ENCODE peak calls at places on chromosome 6, in five cellular contexts. K, H, Q, F and T are unnamed samples.

GRCh38 chr6:52877168-52877567 is 32.3 kb downstream of the GSTA3 start:
- DNase-seq in Q (no peak), F (no peak), H (no peak), K (no peak), T (no peak)

GRCh38 chr6:106579281-106579680 is 50.0 kb downstream of the RTN4IP1 start:
- DNase-seq in K (no peak), F (no peak), Q (no peak), H (no peak), T (no peak)

GRCh38 chr6:87945966-87946365 is 101.7 kb upstream of the SPACA1 start:
- DNase-seq in F (no peak), H (no peak), K (no peak), Q (no peak), T (no peak)

GRCh38 chr6:73262701-73263569 is at the start of gene KHDC1:
- DNase-seq in H (peak), F (no peak), K (peak), Q (no peak), T (peak)

GRCh38 chr6:116376149-116376548 is 5.4 kb downstream of the DSE start:
- DNase-seq in H (no peak), Q (no peak), F (no peak), K (no peak), T (no peak)

GRCh38 chr6:9699890-9700289 is 715.0 kb downstream of the TFAP2A start:
- DNase-seq in K (no peak), H (no peak), Q (no peak), F (no peak), T (no peak)

GRCh38 chr6:45923831-45924391 is 91.7 kb downstream of the CLIC5 start:
- DNase-seq in Q (no peak), F (no peak), K (no peak), H (no peak), T (no peak)

GRCh38 chr6:79946773-79947190 is 571 bp downstream of the ELOVL4 start:
- DNase-seq in F (no peak), H (peak), Q (no peak), K (no peak), T (no peak)

GRCh38 chr6:3873051-3873450 is 23.9 kb downstream of the FAM50B start:
- DNase-seq in K (no peak), H (no peak), F (no peak), Q (no peak), T (no peak)

GRCh38 chr6:3252861-3253596 is 5.7 kb upstream of the PSMG4 start:
- DNase-seq in K (no peak), F (no peak), Q (no peak), H (no peak), T (no peak)

GRCh38 chr6:14910692-14911547 is 334.9 kb upstream of the JARID2 start:
- DNase-seq in H (no peak), F (peak), K (no peak), Q (no peak), T (no peak)

GRCh38 chr6:136696783-136697364 is 95.4 kb downstream of the MAP3K5 start:
- DNase-seq in H (no peak), Q (no peak), K (no peak), F (no peak), T (no peak)

GRCh38 chr6:142856607-142856856 is 88.4 kb downstream of the HIVEP2 start:
- DNase-seq in F (no peak), Q (no peak), H (no peak), K (no peak), T (no peak)

GRCh38 chr6:127464881-127465459 is 5.8 kb upstream of the KIAA0408 start:
- DNase-seq in Q (peak), F (no peak), H (peak), K (peak), T (peak)

GRCh38 chr6:118269659-118270058 is 278.4 kb upstream of the PLN start:
- DNase-seq in H (no peak), Q (no peak), F (no peak), K (no peak), T (no peak)

GRCh38 chr6:110652520-110652919 is 162.7 kb downstream of the CDK19 start:
- DNase-seq in H (no peak), Q (no peak), K (no peak), F (no peak), T (no peak)

GRCh38 chr6:88547768-88548167 is 381.6 kb upstream of the CNR1 start:
- DNase-seq in K (no peak), H (no peak), Q (no peak), F (no peak), T (no peak)

GRCh38 chr6:37029249-37029959 is 23.9 kb downstream of the FGD2 start:
- DNase-seq in H (peak), F (no peak), K (peak), Q (peak), T (peak)

GRCh38 chr6:21664263-21665081 is 70.9 kb downstream of the SOX4 start:
- DNase-seq in H (peak), F (no peak), Q (no peak), K (no peak), T (peak)

GRCh38 chr6:166630421-166630820 is 3.4 kb upstream of the RPS6KA2 start:
- DNase-seq in F (no peak), K (no peak), H (no peak), Q (no peak), T (no peak)

GRCh38 chr6:166629628-166630027 is 2.6 kb upstream of the RPS6KA2 start:
- DNase-seq in H (no peak), K (peak), Q (no peak), F (no peak), T (no peak)

GRCh38 chr6:166626177-166627038 is 643 bp downstream of the RPS6KA2 start:
- DNase-seq in Q (no peak), F (no peak), H (no peak), K (no peak), T (peak)

GRCh38 chr6:166627039-166627874 is at the start of gene RPS6KA2:
- DNase-seq in K (peak), H (peak), Q (peak), F (peak), T (peak)

DNA sequence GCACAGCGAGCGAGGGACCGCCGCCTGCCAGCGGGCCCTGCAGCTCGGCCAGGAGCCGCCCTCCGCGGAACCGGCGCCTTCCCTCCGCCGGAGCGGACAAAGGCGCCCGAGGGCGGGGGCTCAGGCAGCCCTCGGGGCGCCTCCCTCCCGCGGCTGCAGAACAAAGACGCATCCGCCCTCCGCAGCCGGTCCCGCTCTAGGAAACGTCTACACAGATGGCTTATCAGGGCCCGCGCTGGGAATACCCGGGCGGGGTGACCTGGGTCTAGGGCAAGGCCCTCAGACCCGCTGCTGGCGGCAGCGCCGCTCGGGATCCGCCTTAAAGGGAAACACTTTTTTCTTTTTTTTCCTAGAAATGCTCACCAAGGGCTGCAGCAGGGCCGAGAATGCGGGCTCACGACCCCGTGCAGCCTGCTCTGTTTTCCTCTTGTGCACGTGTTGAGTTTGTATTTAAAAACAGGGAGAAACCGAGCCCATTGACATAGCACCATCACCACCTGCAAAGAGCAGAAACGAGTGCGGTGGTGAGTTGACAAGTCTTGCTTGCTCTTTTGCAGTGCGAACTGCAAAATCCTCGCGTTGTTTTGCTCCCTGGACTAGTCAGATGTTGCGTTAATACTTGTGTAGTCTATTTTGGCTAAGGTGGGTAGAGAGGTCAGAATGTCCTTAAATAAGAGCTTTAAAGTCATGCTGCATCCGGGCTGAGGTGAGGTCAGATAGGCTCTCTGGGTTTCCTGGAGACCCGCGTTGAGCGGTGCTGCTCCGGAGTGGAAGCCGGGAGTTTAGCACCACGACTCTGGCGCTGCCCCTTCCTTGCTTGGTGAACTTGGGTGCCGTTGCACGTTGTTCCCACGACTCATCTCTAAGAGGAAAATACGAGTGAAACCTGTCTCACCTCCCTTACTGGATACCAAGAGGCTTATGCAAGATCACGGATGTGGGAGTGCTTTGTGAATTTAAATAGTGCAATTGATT is 1.1 kb upstream of the RPS6KA2 start:
- DNase-seq in H (peak), K (peak), F (no peak), Q (peak), T (peak)
- TF ChIP-seq SP1 in H (no peak), K (no peak), F (no peak), Q (no peak), T (no peak)

GRCh38 chr6:168196385-168196860 is 117.4 kb upstream of the FRMD1 start:
- DNase-seq in F (no peak), K (no peak), Q (peak), H (no peak), T (no peak)
- TF ChIP-seq USF2 in F (no peak), K (no peak), Q (no peak), H (no peak), T (no peak)

GRCh38 chr6:155328074-155328538 is 13.8 kb upstream of the TFB1M start:
- DNase-seq in F (no peak), H (no peak), Q (no peak), K (no peak), T (no peak)

GRCh38 chr6:155329460-155330132 is 15.3 kb upstream of the TFB1M start:
- DNase-seq in F (no peak), K (no peak), Q (no peak), H (no peak), T (no peak)

GRCh38 chr6:155327326-155328073 is 13.2 kb upstream of the TFB1M start:
- DNase-seq in H (peak), F (no peak), Q (peak), K (peak), T (peak)

GRCh38 chr6:155330133-155330734 is 15.9 kb upstream of the TFB1M start:
- DNase-seq in F (no peak), H (no peak), K (no peak), Q (no peak), T (no peak)

GRCh38 chr6:155328539-155329459 is 14.5 kb upstream of the TFB1M start:
- DNase-seq in H (no peak), F (no peak), K (no peak), Q (peak), T (no peak)
- TF ChIP-seq SP1 in H (no peak), F (no peak), K (no peak), Q (peak), T (no peak)

GRCh38 chr6:150684161-150684560 is 84.5 kb downstream of the PLEKHG1 start:
- DNase-seq in Q (no peak), H (no peak), K (no peak), F (no peak), T (no peak)

GRCh38 chr6:150676339-150676738 is 76.7 kb downstream of the PLEKHG1 start:
- DNase-seq in H (no peak), Q (no peak), F (no peak), K (no peak), T (no peak)

GRCh38 chr6:150681992-150682391 is 82.3 kb downstream of the PLEKHG1 start:
- DNase-seq in F (no peak), K (no peak), Q (no peak), H (no peak), T (no peak)

GRCh38 chr6:150683320-150683719 is 83.6 kb downstream of the PLEKHG1 start:
- DNase-seq in F (no peak), Q (no peak), K (no peak), H (no peak), T (no peak)

GRCh38 chr6:150680510-150680909 is 80.8 kb downstream of the PLEKHG1 start:
- DNase-seq in K (no peak), Q (no peak), H (no peak), F (no peak), T (no peak)
- TF ChIP-seq USF2 in K (no peak), Q (no peak), H (no peak), F (no peak), T (no peak)

GRCh38 chr6:157769776-157770430 is 53.1 kb upstream of the SNX9 start:
- DNase-seq in F (no peak), Q (no peak), K (no peak), H (no peak), T (no peak)

GRCh38 chr6:157772820-157773219 is 50.2 kb upstream of the SNX9 start:
- DNase-seq in Q (no peak), H (no peak), K (no peak), F (no peak), T (no peak)

GRCh38 chr6:157768863-157769551 is 54.0 kb upstream of the SNX9 start:
- DNase-seq in F (no peak), H (no peak), Q (no peak), K (no peak), T (no peak)

GRCh38 chr6:157773248-157773773 is 49.7 kb upstream of the SNX9 start:
- DNase-seq in F (no peak), H (no peak), Q (no peak), K (peak), T (no peak)

DNA sequence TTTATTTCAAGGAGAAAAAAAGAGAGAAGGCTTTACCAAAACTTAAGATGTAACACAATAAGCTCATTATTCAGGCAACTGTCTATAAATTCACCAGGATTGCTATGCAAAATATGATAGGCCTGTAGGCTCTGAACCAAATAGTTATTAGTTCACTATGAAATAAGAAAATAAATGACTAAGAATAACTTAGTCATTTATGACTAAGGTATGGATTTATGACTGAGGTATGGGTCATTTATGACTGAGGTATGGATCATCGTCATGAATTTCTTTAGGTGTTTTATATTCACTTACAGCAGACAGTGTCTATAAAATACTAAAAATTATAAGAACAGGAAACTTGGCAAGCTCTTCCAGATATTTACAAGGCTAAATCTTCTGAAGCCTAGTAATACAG is 52.1 kb upstream of the SNX9 start:
- DNase-seq in F (no peak), Q (no peak), K (no peak), H (no peak), T (no peak)
- TF ChIP-seq SP1 in F (no peak), Q (no peak), K (no peak), H (no peak), T (no peak)

GRCh38 chr6:92341224-92341623 is 1078.1 kb downstream of the EPHA7 start:
- DNase-seq in F (no peak), K (no peak), H (no peak), Q (no peak), T (no peak)
- TF ChIP-seq USF2 in F (no peak), K (no peak), H (no peak), Q (no peak), T (no peak)

GRCh38 chr6:90406142-90406794 is 109.6 kb upstream of the BACH2 start:
- DNase-seq in Q (peak), H (no peak), K (peak), F (no peak), T (no peak)

GRCh38 chr6:90406957-90407356 is 110.3 kb upstream of the BACH2 start:
- DNase-seq in Q (no peak), H (no peak), K (peak), F (no peak), T (no peak)

GRCh38 chr6:90401933-90402830 is 105.5 kb upstream of the BACH2 start:
- DNase-seq in F (no peak), H (no peak), K (no peak), Q (no peak), T (no peak)

GRCh38 chr6:90402831-90403192 is 106.2 kb upstream of the BACH2 start:
- DNase-seq in F (no peak), Q (no peak), H (no peak), K (no peak), T (no peak)

GRCh38 chr6:90403489-90404381 is 107.1 kb upstream of the BACH2 start:
- DNase-seq in H (peak), Q (peak), K (peak), F (no peak), T (no peak)
- TF ChIP-seq SP1 in H (no peak), Q (no peak), K (no peak), F (no peak), T (no peak)

GRCh38 chr6:48928937-48929336 is 534.1 kb downstream of the MMUT start:
- DNase-seq in Q (no peak), F (no peak), H (no peak), K (no peak), T (no peak)
- TF ChIP-seq USF2 in Q (no peak), F (no peak), H (no peak), K (no peak), T (no peak)